ENCODE peak calls at places on chromosomes 7 and 10, in eight cellular contexts. One of them, this sample, is unnamed.

GRCh38 chr7:157573244-157573643 is 236.4 kb downstream of the DNAJB6 start:
- DNase-seq in stomach: no peak
- DNase-seq in HepG2: no peak
- DNase-seq in transverse colon: no peak
- DNase-seq in breast epithelium: no peak
- DNase-seq in upper lobe of left lung: no peak
- DNase-seq in prostate gland: no peak
- DNase-seq in HCT116: no peak
- DNase-seq in this sample: peak

GRCh38 chr7:156496491-156497264 is 143.9 kb upstream of the RNF32 start:
- DNase-seq in stomach: no peak
- DNase-seq in HepG2: peak
- DNase-seq in transverse colon: no peak
- DNase-seq in breast epithelium: no peak
- DNase-seq in upper lobe of left lung: no peak
- DNase-seq in prostate gland: no peak
- DNase-seq in HCT116: no peak
- DNase-seq in this sample: no peak

GRCh38 chr7:158422551-158423189 is 165.0 kb downstream of the PTPRN2 start:
- DNase-seq in stomach: no peak
- DNase-seq in HepG2: no peak
- DNase-seq in transverse colon: no peak
- DNase-seq in breast epithelium: no peak
- DNase-seq in upper lobe of left lung: no peak
- DNase-seq in prostate gland: no peak
- DNase-seq in HCT116: no peak
- DNase-seq in this sample: no peak

GRCh38 chr10:74888947-74889661 is 62.7 kb downstream of the KAT6B start:
- DNase-seq in stomach: no peak
- DNase-seq in HepG2: peak
- DNase-seq in transverse colon: no peak
- DNase-seq in breast epithelium: no peak
- DNase-seq in upper lobe of left lung: no peak
- DNase-seq in prostate gland: no peak
- DNase-seq in HCT116: peak
- DNase-seq in this sample: no peak

GRCh38 chr10:11237571-11237970 is 219.9 kb downstream of the CELF2 start:
- DNase-seq in stomach: no peak
- DNase-seq in HepG2: no peak
- DNase-seq in transverse colon: no peak
- DNase-seq in breast epithelium: no peak
- DNase-seq in upper lobe of left lung: no peak
- DNase-seq in prostate gland: no peak
- DNase-seq in HCT116: no peak
- DNase-seq in this sample: no peak

GRCh38 chr10:63573068-63573697 is 52.0 kb downstream of the REEP3 start:
- DNase-seq in stomach: no peak
- DNase-seq in HepG2: no peak
- DNase-seq in transverse colon: no peak
- DNase-seq in breast epithelium: no peak
- DNase-seq in upper lobe of left lung: no peak
- DNase-seq in prostate gland: no peak
- DNase-seq in HCT116: no peak
- DNase-seq in this sample: no peak

GRCh38 chr7:158004123-158004490 is 583.5 kb downstream of the PTPRN2 start:
- DNase-seq in stomach: no peak
- DNase-seq in HepG2: no peak
- DNase-seq in transverse colon: no peak
- DNase-seq in breast epithelium: no peak
- DNase-seq in upper lobe of left lung: no peak
- DNase-seq in prostate gland: no peak
- DNase-seq in HCT116: no peak
- DNase-seq in this sample: peak

GRCh38 chr10:60605476-60605875 is 172.8 kb upstream of the CDK1 start:
- DNase-seq in stomach: no peak
- DNase-seq in HepG2: no peak
- DNase-seq in transverse colon: no peak
- DNase-seq in breast epithelium: no peak
- DNase-seq in upper lobe of left lung: no peak
- DNase-seq in prostate gland: no peak
- DNase-seq in HCT116: no peak
- DNase-seq in this sample: no peak

GRCh38 chr7:157980774-157981173 is 606.8 kb downstream of the PTPRN2 start:
- DNase-seq in stomach: no peak
- DNase-seq in HepG2: no peak
- DNase-seq in transverse colon: no peak
- DNase-seq in breast epithelium: no peak
- DNase-seq in upper lobe of left lung: peak
- DNase-seq in prostate gland: no peak
- DNase-seq in HCT116: no peak
- DNase-seq in this sample: peak

GRCh38 chr7:27091125-27091524 is 4.7 kb downstream of the HOXA1 start:
- DNase-seq in stomach: no peak
- DNase-seq in HepG2: peak
- DNase-seq in transverse colon: no peak
- DNase-seq in breast epithelium: no peak
- DNase-seq in upper lobe of left lung: no peak
- DNase-seq in prostate gland: no peak
- DNase-seq in HCT116: no peak
- DNase-seq in this sample: no peak

GRCh38 chr7:123784263-123784662 is 35.5 kb upstream of the WASL start:
- DNase-seq in stomach: no peak
- DNase-seq in HepG2: no peak
- DNase-seq in transverse colon: no peak
- DNase-seq in breast epithelium: no peak
- DNase-seq in upper lobe of left lung: no peak
- DNase-seq in prostate gland: no peak
- DNase-seq in HCT116: no peak
- DNase-seq in this sample: no peak

GRCh38 chr10:6532321-6532720 is 47.8 kb downstream of the PRKCQ start:
- DNase-seq in stomach: no peak
- DNase-seq in HepG2: no peak
- DNase-seq in transverse colon: no peak
- DNase-seq in breast epithelium: no peak
- DNase-seq in upper lobe of left lung: no peak
- DNase-seq in prostate gland: no peak
- DNase-seq in HCT116: no peak
- DNase-seq in this sample: no peak

GRCh38 chr7:100585511-100586265 is at the start of gene LRCH4:
- DNase-seq in stomach: peak
- DNase-seq in HepG2: no peak
- DNase-seq in transverse colon: peak
- DNase-seq in breast epithelium: peak
- DNase-seq in upper lobe of left lung: peak
- DNase-seq in prostate gland: peak
- DNase-seq in HCT116: no peak
- DNase-seq in this sample: peak

GRCh38 chr10:129962092-129962494 is 2.0 kb downstream of the EBF3 start:
- DNase-seq in stomach: no peak
- DNase-seq in HepG2: no peak
- DNase-seq in transverse colon: no peak
- DNase-seq in breast epithelium: no peak
- DNase-seq in upper lobe of left lung: no peak
- DNase-seq in prostate gland: no peak
- DNase-seq in HCT116: no peak
- DNase-seq in this sample: peak

GRCh38 chr7:158391141-158391540 is 196.5 kb downstream of the PTPRN2 start:
- DNase-seq in stomach: no peak
- DNase-seq in HepG2: no peak
- DNase-seq in transverse colon: no peak
- DNase-seq in breast epithelium: no peak
- DNase-seq in upper lobe of left lung: no peak
- DNase-seq in prostate gland: no peak
- DNase-seq in HCT116: no peak
- DNase-seq in this sample: peak

GRCh38 chr10:70364772-70365091 is 17.7 kb downstream of the LRRC20 start:
- DNase-seq in stomach: no peak
- DNase-seq in HepG2: no peak
- DNase-seq in transverse colon: no peak
- DNase-seq in breast epithelium: no peak
- DNase-seq in upper lobe of left lung: no peak
- DNase-seq in prostate gland: no peak
- DNase-seq in HCT116: no peak
- DNase-seq in this sample: no peak

GRCh38 chr10:132064082-132064755 is 1.5 kb upstream of the JAKMIP3 start:
- DNase-seq in stomach: no peak
- DNase-seq in HepG2: no peak
- DNase-seq in transverse colon: no peak
- DNase-seq in breast epithelium: no peak
- DNase-seq in upper lobe of left lung: peak
- DNase-seq in prostate gland: no peak
- DNase-seq in HCT116: no peak
- DNase-seq in this sample: no peak

GRCh38 chr10:58936364-58936763 is 240.1 kb upstream of the PHYHIPL start:
- DNase-seq in stomach: no peak
- DNase-seq in HepG2: no peak
- DNase-seq in transverse colon: no peak
- DNase-seq in breast epithelium: no peak
- DNase-seq in upper lobe of left lung: no peak
- DNase-seq in prostate gland: no peak
- DNase-seq in HCT116: no peak
- DNase-seq in this sample: no peak

GRCh38 chr7:139995034-139995915 is 67.5 kb downstream of the PARP12 start:
- DNase-seq in stomach: peak
- DNase-seq in HepG2: no peak
- DNase-seq in transverse colon: no peak
- DNase-seq in breast epithelium: no peak
- DNase-seq in upper lobe of left lung: no peak
- DNase-seq in prostate gland: no peak
- DNase-seq in HCT116: no peak
- DNase-seq in this sample: peak

GRCh38 chr10:3482200-3482993 is 302.6 kb downstream of the KLF6 start:
- DNase-seq in stomach: peak
- DNase-seq in HepG2: peak
- DNase-seq in transverse colon: peak
- DNase-seq in breast epithelium: peak
- DNase-seq in upper lobe of left lung: peak
- DNase-seq in prostate gland: peak
- DNase-seq in HCT116: peak
- DNase-seq in this sample: no peak
- TF ChIP-seq POLR2A in stomach: no peak
- TF ChIP-seq POLR2A in HepG2: no peak
- TF ChIP-seq POLR2A in transverse colon: no peak
- TF ChIP-seq POLR2A in breast epithelium: no peak
- TF ChIP-seq POLR2A in upper lobe of left lung: peak
- TF ChIP-seq POLR2A in prostate gland: no peak
- TF ChIP-seq POLR2A in HCT116: no peak
- TF ChIP-seq POLR2A in this sample: no peak

DNA sequence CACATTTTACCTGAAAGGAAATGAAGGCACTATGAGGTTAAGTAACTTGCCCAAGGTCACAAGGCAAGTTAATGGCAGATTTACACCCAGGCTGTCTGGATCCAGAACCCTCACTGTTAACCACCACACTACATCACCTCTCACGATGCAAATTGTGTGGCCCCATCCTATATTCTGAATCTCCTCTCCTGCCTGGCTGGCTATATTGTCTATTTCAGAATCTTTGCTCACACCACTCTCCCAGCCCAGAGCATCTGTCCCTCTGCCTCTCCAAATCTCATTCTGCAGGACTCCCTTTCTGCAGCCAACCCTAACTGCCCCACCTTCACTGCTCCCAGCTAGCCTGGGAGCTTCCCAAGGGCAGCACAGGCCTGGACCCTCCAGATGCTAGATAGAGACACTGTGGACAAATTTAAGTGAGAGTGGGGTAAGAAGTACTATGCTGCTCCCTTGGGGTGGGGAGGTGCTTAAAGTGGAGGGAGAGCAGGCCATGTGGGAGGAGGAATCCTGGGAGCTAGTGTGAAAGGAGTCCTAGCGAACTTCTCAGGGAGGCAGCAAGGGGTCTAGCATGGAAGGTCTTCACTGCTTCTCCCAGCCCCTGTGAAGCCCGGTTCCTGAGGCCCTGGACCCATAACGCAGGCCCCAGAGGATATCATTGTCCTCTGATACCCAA is 786 bp downstream of the CUEDC2 start:
- DNase-seq in stomach: no peak
- DNase-seq in HepG2: no peak
- DNase-seq in transverse colon: no peak
- DNase-seq in breast epithelium: no peak
- DNase-seq in upper lobe of left lung: no peak
- DNase-seq in prostate gland: no peak
- DNase-seq in HCT116: no peak
- DNase-seq in this sample: no peak
- TF ChIP-seq POLR2AphosphoS5 in stomach: no peak
- TF ChIP-seq POLR2AphosphoS5 in HepG2: no peak
- TF ChIP-seq POLR2AphosphoS5 in transverse colon: no peak
- TF ChIP-seq POLR2AphosphoS5 in breast epithelium: no peak
- TF ChIP-seq POLR2AphosphoS5 in upper lobe of left lung: no peak
- TF ChIP-seq POLR2AphosphoS5 in prostate gland: no peak
- TF ChIP-seq POLR2AphosphoS5 in HCT116: peak
- TF ChIP-seq POLR2AphosphoS5 in this sample: no peak

GRCh38 chr7:104955276-104955675 is 58.7 kb upstream of the KMT2E start:
- DNase-seq in stomach: no peak
- DNase-seq in HepG2: no peak
- DNase-seq in transverse colon: no peak
- DNase-seq in breast epithelium: no peak
- DNase-seq in upper lobe of left lung: no peak
- DNase-seq in prostate gland: no peak
- DNase-seq in HCT116: no peak
- DNase-seq in this sample: no peak
- H3K27ac ChIP-seq in stomach: peak
- H3K27ac ChIP-seq in HepG2: no peak
- H3K27ac ChIP-seq in transverse colon: no peak
- H3K27ac ChIP-seq in breast epithelium: no peak
- H3K27ac ChIP-seq in upper lobe of left lung: peak
- H3K27ac ChIP-seq in prostate gland: no peak
- H3K27ac ChIP-seq in HCT116: no peak
- H3K27ac ChIP-seq in this sample: no peak

DNA sequence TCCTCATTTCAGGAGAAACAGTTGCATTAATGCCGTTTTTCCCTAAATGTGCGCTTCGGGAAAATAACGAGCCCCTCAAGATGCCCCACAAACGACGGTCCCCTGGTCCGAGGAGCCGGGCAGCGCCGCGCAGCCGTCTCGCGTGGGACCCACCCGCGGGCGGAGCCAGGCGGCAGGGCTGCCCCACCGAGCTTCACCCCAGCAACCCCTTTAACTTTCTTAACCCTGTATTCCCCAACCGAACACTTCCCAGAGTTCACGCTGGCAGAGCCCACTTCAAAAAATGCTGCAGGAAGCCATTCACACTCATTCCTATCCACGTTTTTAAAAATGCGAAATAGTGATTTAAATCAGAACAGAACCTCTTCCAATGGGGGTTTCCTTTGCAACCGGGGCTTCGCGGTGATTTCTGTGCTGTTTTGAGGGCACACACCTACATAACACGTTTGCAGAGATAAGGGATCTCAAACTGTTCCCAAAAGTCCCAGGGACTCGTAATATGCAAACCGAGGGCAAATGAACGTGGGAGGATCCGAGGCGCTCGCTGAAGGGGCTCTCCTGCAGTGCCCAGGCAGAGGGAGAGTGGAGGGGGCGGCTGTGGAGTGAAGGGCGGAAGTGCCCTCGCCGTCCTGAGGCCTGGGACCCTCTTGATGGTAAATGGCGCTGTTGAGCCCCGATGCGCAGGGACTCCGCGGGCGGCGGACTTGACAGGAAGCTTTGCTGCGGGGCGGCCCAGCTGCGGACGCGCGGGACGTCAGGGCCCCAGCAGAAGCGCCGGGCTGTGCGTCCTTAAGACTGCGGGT is 152.1 kb upstream of the YAE1 start:
- DNase-seq in stomach: peak
- DNase-seq in HepG2: peak
- DNase-seq in transverse colon: peak
- DNase-seq in breast epithelium: no peak
- DNase-seq in upper lobe of left lung: peak
- DNase-seq in prostate gland: peak
- DNase-seq in HCT116: peak
- DNase-seq in this sample: peak
- TF ChIP-seq POLR2A in stomach: no peak
- TF ChIP-seq POLR2A in HepG2: no peak
- TF ChIP-seq POLR2A in transverse colon: no peak
- TF ChIP-seq POLR2A in breast epithelium: no peak
- TF ChIP-seq POLR2A in upper lobe of left lung: no peak
- TF ChIP-seq POLR2A in prostate gland: no peak
- TF ChIP-seq POLR2A in HCT116: no peak
- TF ChIP-seq POLR2A in this sample: no peak

This sample was measured in spleen.